ENCODE peak calls at places on chromosomes 12 and 14, in five cellular contexts. X, D, I, Q and O are unnamed samples.

GRCh38 chr12:49548481-49548821 is 9.6 kb downstream of the KCNH3 start:
- DNase-seq in X (no peak), D (no peak), I (no peak), Q (no peak), O (no peak)

GRCh38 chr12:113594967-113595366 is 123.3 kb upstream of the LHX5 start:
- DNase-seq in X (no peak), D (no peak), I (no peak), Q (no peak), O (no peak)

GRCh38 chr12:64086946-64087345 is 135.2 kb downstream of the KICS2 start:
- DNase-seq in X (no peak), D (no peak), I (no peak), Q (no peak), O (no peak)

GRCh38 chr14:68786491-68787234 is 6.2 kb downstream of the ZFP36L1 start:
- DNase-seq in X (peak; percentile 90), D (no peak), I (no peak), Q (no peak), O (no peak)

GRCh38 chr14:92922155-92922735 is 705 bp upstream of the CHGA start:
- DNase-seq in X (peak; percentile 70), D (no peak), I (no peak), Q (no peak), O (no peak)

GRCh38 chr14:48243900-48244299 is 568.5 kb upstream of the MDGA2 start:
- DNase-seq in X (no peak), D (no peak), I (no peak), Q (no peak), O (no peak)

GRCh38 chr12:108390495-108391203 is 51.5 kb upstream of the CMKLR1 start:
- DNase-seq in X (no peak), D (no peak), I (no peak), Q (no peak), O (no peak)

GRCh38 chr12:47817272-47818006 is 2.3 kb downstream of the HDAC7 start:
- DNase-seq in X (no peak), D (no peak), I (no peak), Q (no peak), O (no peak)